ENCODE peak calls at places on chromosome 7, in six cellular contexts. I is ureter; U is CD4-positive, alpha-beta T cell; K is stimulated activated CD8-positive, alpha-beta memory T cell treated with anti-CD3 and anti-CD28 coated beads, Interleukin-15, amount 100 ng/mL, for 4 hours; S is stimulated activated CD4-positive, alpha-beta T cell treated with anti-CD3 and anti-CD28 coated beads, Interleukin-4, amount 100 ng/mL, for 1 hour; M is sciatic nerve. A is an unnamed sample.
A peak's percentile ranks its signal among the peaks of the same experiment; 100 is the strongest.

GRCh38 chr7:134831862-134832261 is 52.4 kb downstream of the CALD1 start:
- DNase-seq in I (no peak), U (no peak), K (no peak), S (no peak), M (peak; percentile 60), A (no peak)

GRCh38 chr7:139679731-139680594 is 97.8 kb downstream of the HIPK2 start:
- DNase-seq in I (no peak), U (no peak), K (no peak), S (no peak), M (no peak), A (no peak)

GRCh38 chr7:148037049-148037448 is 553.5 kb upstream of the C7orf33 start:
- DNase-seq in I (no peak), U (no peak), K (no peak), S (no peak), M (no peak), A (no peak)

GRCh38 chr7:66837007-66837406 is 84.0 kb upstream of the TMEM248 start:
- DNase-seq in I (no peak), U (no peak), K (no peak), S (peak; percentile 26), M (no peak), A (no peak)

GRCh38 chr7:87709258-87709657 is 81.1 kb downstream of the RUNDC3B start:
- DNase-seq in I (no peak), U (no peak), K (no peak), S (no peak), M (no peak), A (no peak)

GRCh38 chr7:871900-872537 is 4.3 kb upstream of the GET4 start:
- DNase-seq in I (no peak), U (no peak), K (no peak), S (no peak), M (no peak), A (no peak)

GRCh38 chr7:92425311-92425947 is 21.9 kb upstream of the GATAD1 start:
- DNase-seq in I (no peak), U (no peak), K (no peak), S (no peak), M (no peak), A (no peak)

GRCh38 chr7:148265896-148266295 is 324.7 kb upstream of the C7orf33 start:
- DNase-seq in I (no peak), U (no peak), K (no peak), S (no peak), M (no peak), A (no peak)

GRCh38 chr7:114916261-114916892 is 5.5 kb upstream of the MDFIC start:
- DNase-seq in I (no peak), U (no peak), K (no peak), S (peak; percentile 32), M (no peak), A (peak; percentile 50)

GRCh38 chr7:151539055-151539714 is 19.5 kb upstream of the RHEB start:
- DNase-seq in I (no peak), U (no peak), K (no peak), S (no peak), M (no peak), A (no peak)

GRCh38 chr7:37248396-37248836 is 200.2 kb downstream of the ELMO1 start:
- DNase-seq in I (no peak), U (no peak), K (no peak), S (no peak), M (no peak), A (no peak)

GRCh38 chr7:128701062-128701785 is 29.1 kb downstream of the GARIN1A start:
- DNase-seq in I (no peak), U (no peak), K (no peak), S (no peak), M (no peak), A (no peak)

GRCh38 chr7:152523916-152524315 is 88.1 kb upstream of the KMT2C start:
- DNase-seq in I (no peak), U (no peak), K (no peak), S (no peak), M (no peak), A (no peak)

GRCh38 chr7:30240401-30240800 is 44.0 kb upstream of the ZNRF2 start:
- DNase-seq in I (no peak), U (no peak), K (no peak), S (no peak), M (no peak), A (no peak)

GRCh38 chr7:116357776-116358670 is 141.5 kb upstream of the CAV2 start:
- DNase-seq in I (no peak), U (no peak), K (no peak), S (no peak), M (no peak), A (no peak)

GRCh38 chr7:47812460-47813136 is 135.7 kb downstream of the PKD1L1 start:
- DNase-seq in I (no peak), U (no peak), K (no peak), S (no peak), M (no peak), A (no peak)

GRCh38 chr7:93228302-93228701 is 2.0 kb upstream of the HEPACAM2 start:
- DNase-seq in I (no peak), U (no peak), K (no peak), S (no peak), M (no peak), A (peak; percentile 29)

GRCh38 chr7:87608443-87608842 is 7.8 kb upstream of the ABCB1 start:
- DNase-seq in I (no peak), U (no peak), K (no peak), S (no peak), M (no peak), A (no peak)

GRCh38 chr7:61576-62360 is 130.6 kb upstream of the FAM20C start:
- DNase-seq in I (no peak), U (no peak), K (no peak), S (no peak), M (peak; percentile 56), A (no peak)

GRCh38 chr7:149144996-149145850 is 2.0 kb upstream of the ZNF398 start:
- DNase-seq in I (peak; percentile 79), U (no peak), K (no peak), S (no peak), M (no peak), A (no peak)

GRCh38 chr7:7812112-7812511 is 93.7 kb upstream of the RPA3 start:
- DNase-seq in I (no peak), U (no peak), K (no peak), S (no peak), M (no peak), A (no peak)

GRCh38 chr7:100396421-100396982 is 23.2 kb downstream of the PILRA start:
- DNase-seq in I (no peak), U (no peak), K (peak; percentile 22), S (no peak), M (no peak), A (peak; percentile 75)

GRCh38 chr7:110076194-110076593 is 1014.7 kb upstream of the LRRN3 start:
- DNase-seq in I (no peak), U (no peak), K (no peak), S (no peak), M (no peak), A (no peak)

GRCh38 chr7:36207451-36208291 is 54.6 kb downstream of the EEPD1 start:
- DNase-seq in I (no peak), U (peak; percentile 57), K (no peak), S (no peak), M (peak; percentile 70), A (no peak)

GRCh38 chr7:2802504-2803341 is 41.4 kb downstream of the GNA12 start:
- DNase-seq in I (peak; percentile 40), U (no peak), K (no peak), S (no peak), M (no peak), A (no peak)

GRCh38 chr7:17989546-17989945 is 38.1 kb downstream of the PRPS1L1 start:
- DNase-seq in I (no peak), U (no peak), K (no peak), S (no peak), M (no peak), A (no peak)

GRCh38 chr7:127794551-127794950 is 142.6 kb downstream of the SND1 start:
- DNase-seq in I (no peak), U (no peak), K (no peak), S (no peak), M (no peak), A (no peak)

GRCh38 chr7:50400114-50400513 is 50.0 kb downstream of the FIGNL1 start:
- DNase-seq in I (no peak), U (no peak), K (no peak), S (no peak), M (no peak), A (no peak)

GRCh38 chr7:22726849-22727792 is at the start of gene IL6:
- DNase-seq in I (peak; percentile 73), U (no peak), K (no peak), S (peak; percentile 23), M (peak; percentile 86), A (peak; percentile 35)